ENCODE peak calls at places on chromosome 9, in four cellular contexts. M is activated CD8-positive, alpha-beta T cell treated with anti-CD3 and anti-CD28 coated beads for 36 hours; U is Caco-2; J is left ventricle myocardium inferior. O is an unnamed sample.

GRCh38 chr9:126650830-126651341 is 37.2 kb downstream of the LMX1B start:
- DNase-seq in U (peak; percentile 75), M (no peak), J (no peak), O (no peak)

GRCh38 chr9:6412572-6413364 is at the start of gene UHRF2:
- DNase-seq in M (peak; percentile 100), U (peak; percentile 97), J (peak; percentile 99), O (peak; percentile 100)

GRCh38 chr9:108836319-108836718 is 19.5 kb downstream of the ACTL7B start:
- DNase-seq in U (no peak), J (no peak), M (no peak), O (no peak)

GRCh38 chr9:16571127-16571848 is 299.2 kb downstream of the BNC2 start:
- DNase-seq in M (no peak), U (no peak), J (no peak), O (no peak)

GRCh38 chr9:20490246-20490834 is 132.0 kb downstream of the MLLT3 start:
- DNase-seq in J (no peak), U (no peak), M (no peak), O (no peak)

GRCh38 chr9:106906129-106906528 is 43.2 kb downstream of the ZNF462 start:
- DNase-seq in J (no peak), U (no peak), M (no peak), O (no peak)

GRCh38 chr9:33106827-33107621 is 30.6 kb upstream of the SMU1 start:
- DNase-seq in U (no peak), J (peak; percentile 58), M (no peak), O (no peak)

GRCh38 chr9:95724253-95724991 is 151.1 kb upstream of the ERCC6L2 start:
- DNase-seq in J (no peak), M (peak; percentile 91), U (no peak), O (no peak)

GRCh38 chr9:124869986-124870560 is 8.1 kb downstream of the ARPC5L start:
- DNase-seq in U (no peak), M (peak; percentile 98), J (no peak), O (peak; percentile 68)

GRCh38 chr9:129875687-129876395 is 40.6 kb downstream of the USP20 start:
- DNase-seq in U (no peak), M (no peak), J (no peak), O (no peak)

GRCh38 chr9:94681508-94681907 is 42.2 kb upstream of the FBP1 start:
- DNase-seq in U (peak; percentile 78), M (peak; percentile 65), J (peak; percentile 64), O (peak; percentile 83)
- TF ChIP-seq CTCF in U (peak; percentile 78), M (peak; percentile 76), J (peak; percentile 86), O (peak; percentile 78)

DNA sequence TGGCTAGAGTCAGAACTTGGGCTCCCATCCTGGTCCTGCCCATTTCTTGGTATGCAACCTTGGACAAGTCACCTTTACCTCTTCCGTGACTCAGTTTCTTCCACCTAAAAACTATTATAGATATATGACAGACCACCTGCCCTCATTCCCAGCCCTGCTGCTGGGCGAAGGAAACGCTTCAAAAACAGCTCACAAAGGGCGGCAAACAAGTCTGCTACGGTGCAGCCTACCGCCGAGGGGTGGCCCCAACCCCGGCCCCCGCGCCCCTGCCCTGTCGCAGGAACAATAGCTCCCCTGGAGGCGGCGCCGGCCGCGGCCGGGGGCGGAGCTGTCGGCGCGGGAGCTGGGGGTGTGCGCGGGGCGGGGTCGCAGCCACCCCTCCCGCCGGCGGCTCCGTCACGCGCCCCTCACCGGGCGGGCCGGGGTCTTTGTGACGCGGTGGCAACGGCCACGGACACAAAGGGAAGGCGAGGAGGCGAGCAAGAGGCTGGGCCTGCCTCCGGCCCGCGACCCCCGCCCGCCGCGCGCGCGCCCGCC is at the start of gene TMEFF1:
- DNase-seq in U (peak; percentile 48), M (peak; percentile 73), J (peak; percentile 23), O (no peak)
- TF ChIP-seq CTCF in U (peak; percentile 34), M (no peak), J (peak; percentile 44), O (no peak)

DNA sequence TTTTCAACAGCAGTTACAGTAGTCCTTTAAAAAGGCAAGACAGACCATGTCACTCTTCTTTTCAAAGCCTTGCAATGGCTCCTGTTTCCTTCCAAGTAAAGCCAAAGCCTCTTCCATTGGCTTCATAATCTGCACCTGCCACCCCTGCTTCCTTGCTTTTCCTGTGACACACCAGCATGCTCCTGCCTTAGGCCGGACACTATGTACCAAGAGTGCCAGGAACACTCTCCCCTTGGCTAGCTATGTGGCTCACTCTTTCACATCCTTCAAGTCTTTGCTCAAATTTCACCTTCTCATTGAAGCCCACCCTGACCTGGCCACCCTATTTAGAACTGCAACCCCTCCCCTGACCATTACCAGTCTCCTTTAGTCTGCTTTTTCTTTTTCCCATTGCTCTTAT is 22.2 kb upstream of the TRAF1 start:
- DNase-seq in J (no peak), M (no peak), U (no peak), O (no peak)
- TF ChIP-seq CTCF in J (no peak), M (no peak), U (no peak), O (no peak)

GRCh38 chr9:84419203-84419602 is 78.6 kb upstream of the SLC28A3 start:
- DNase-seq in J (no peak), M (no peak), U (no peak), O (no peak)
- TF ChIP-seq CTCF in J (no peak), M (no peak), U (peak; percentile 0), O (no peak)

GRCh38 chr9:137213160-137214060 is 7.9 kb downstream of the NDOR1 start:
- DNase-seq in M (no peak), J (no peak), U (no peak), O (no peak)
- TF ChIP-seq CTCF in M (no peak), J (no peak), U (peak; percentile 14), O (no peak)

DNA sequence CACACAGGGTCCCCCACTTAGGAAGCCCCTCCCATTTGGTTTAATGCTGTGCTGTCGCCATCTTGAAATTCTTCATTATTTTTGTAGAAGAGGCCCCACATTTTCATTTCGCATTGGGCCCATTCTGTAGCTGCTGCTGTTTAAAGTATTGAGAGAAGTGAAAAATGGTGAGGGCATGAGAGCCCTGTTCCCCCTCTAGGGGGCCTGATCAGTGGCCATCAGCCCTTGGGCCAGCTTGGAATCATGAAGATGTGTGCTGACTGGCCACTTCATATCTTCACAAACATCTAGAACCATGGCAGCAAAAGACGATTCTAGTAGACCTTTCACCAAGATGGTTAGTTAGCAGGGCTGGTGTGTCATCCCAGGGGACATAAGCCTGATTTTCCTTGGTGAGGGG is 3.3 kb downstream of the TMEM268 start:
- DNase-seq in U (no peak), J (no peak), M (no peak), O (no peak)
- TF ChIP-seq CTCF in U (no peak), J (no peak), M (no peak), O (no peak)

GRCh38 chr9:88721528-88722279 is 186.7 kb downstream of the NXNL2 start:
- DNase-seq in M (no peak), J (no peak), U (no peak), O (no peak)
- TF ChIP-seq CTCF in M (no peak), J (no peak), U (no peak), O (no peak)

DNA sequence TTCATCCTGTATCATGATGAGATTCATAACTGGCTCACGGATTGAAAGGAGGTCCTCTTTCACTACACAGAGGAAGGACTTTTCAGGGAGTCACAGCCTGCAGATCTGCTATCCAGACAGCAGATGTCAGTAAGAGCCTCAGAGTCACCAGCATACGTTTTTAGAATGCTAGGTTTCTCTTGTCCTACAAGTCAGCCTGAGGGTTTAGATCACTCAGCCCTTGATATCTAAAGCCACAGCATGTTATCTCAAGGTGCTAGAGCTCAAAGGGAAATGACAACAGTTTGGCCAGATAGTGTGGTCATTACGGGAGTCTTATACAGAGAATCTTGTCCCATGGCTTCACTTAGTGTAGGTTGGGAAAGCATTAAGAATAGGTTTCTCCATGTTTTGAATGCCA is 30.9 kb upstream of the SLC46A2 start:
- DNase-seq in U (peak; percentile 49), J (no peak), M (no peak), O (no peak)
- TF ChIP-seq CTCF in U (peak; percentile 65), J (peak; percentile 61), M (peak; percentile 16), O (peak; percentile 40)